ENCODE peak calls at places on chromosome 4, in ten cellular contexts. K is lower lobe of right lung; U is NCI-H82; W is DMS 273 treated with DMSO at 0.1 percent for 48 hours; C is stimulated activated CD8-positive, alpha-beta memory T cell treated with anti-CD3 and anti-CD28 coated beads, Interleukin-7, amount 100 ng/mL, for 1 hour; T is NCI-H1694 treated with DMSO at 0.1 percent for 48 hours; Z is naive B cell; V is GM04504; R is NCI-H748 treated with DMSO at 0.1 percent for 48 hours; A is SJSA1. P is an unnamed sample.

GRCh38 chr4:72895408-72895807 is 174.1 kb downstream of the COX18 start:
- DNase-seq in K (no peak), U (peak), W (no peak), C (no peak), T (no peak), Z (no peak), V (no peak), R (no peak), A (no peak), P (no peak)

GRCh38 chr4:25060586-25061340 is 30.0 kb upstream of the LGI2 start:
- DNase-seq in K (no peak), U (no peak), W (no peak), C (no peak), T (no peak), Z (no peak), V (no peak), R (no peak), A (no peak), P (no peak)

GRCh38 chr4:163620738-163621137 is 126.2 kb downstream of the TMA16 start:
- DNase-seq in K (no peak), U (no peak), W (no peak), C (no peak), T (no peak), Z (no peak), V (no peak), R (no peak), A (no peak), P (no peak)

GRCh38 chr4:138542191-138542771 is 300.1 kb upstream of the SLC7A11 start:
- DNase-seq in K (no peak), U (peak), W (no peak), C (no peak), T (no peak), Z (no peak), V (no peak), R (no peak), A (no peak), P (no peak)

GRCh38 chr4:47198791-47199190 is 167.4 kb downstream of the GABRB1 start:
- DNase-seq in K (no peak), U (peak), W (no peak), C (no peak), T (no peak), Z (no peak), V (no peak), R (no peak), A (no peak), P (peak)

GRCh38 chr4:155371432-155372043 is 5.2 kb downstream of the MAP9 start:
- DNase-seq in K (no peak), U (peak), W (no peak), C (no peak), T (peak), Z (peak), V (no peak), R (peak), A (no peak), P (peak)

GRCh38 chr4:120056249-120056648 is 10.4 kb downstream of the MAD2L1 start:
- DNase-seq in K (no peak), U (no peak), W (no peak), C (no peak), T (no peak), Z (no peak), V (peak), R (no peak), A (peak), P (peak)

GRCh38 chr4:53591372-53591892 is at the start of gene LNX1:
- DNase-seq in K (peak), U (no peak), W (no peak), C (no peak), T (no peak), Z (no peak), V (no peak), R (peak), A (no peak), P (no peak)

GRCh38 chr4:121675715-121676114 is 21.1 kb downstream of the ANXA5 start:
- DNase-seq in K (no peak), U (peak), W (no peak), C (no peak), T (no peak), Z (no peak), V (no peak), R (no peak), A (no peak), P (no peak)

GRCh38 chr4:85478576-85478975 is 3.6 kb downstream of the ARHGAP24 start:
- DNase-seq in K (no peak), U (no peak), W (no peak), C (no peak), T (no peak), Z (no peak), V (no peak), R (no peak), A (no peak), P (no peak)

GRCh38 chr4:1086011-1086410 is 27.4 kb downstream of the RNF212 start:
- DNase-seq in K (no peak), U (no peak), W (no peak), C (no peak), T (no peak), Z (no peak), V (no peak), R (no peak), A (no peak), P (no peak)

GRCh38 chr4:20311863-20312262 is 60.2 kb downstream of the SLIT2 start:
- DNase-seq in K (no peak), U (no peak), W (no peak), C (no peak), T (no peak), Z (no peak), V (no peak), R (no peak), A (peak), P (no peak)

GRCh38 chr4:77599378-77599777 is 6.2 kb upstream of the CXCL13 start:
- DNase-seq in K (no peak), U (peak), W (no peak), C (no peak), T (no peak), Z (no peak), V (peak), R (no peak), A (peak), P (no peak)

GRCh38 chr4:8076023-8076422 is 82.6 kb downstream of the ABLIM2 start:
- DNase-seq in K (no peak), U (no peak), W (no peak), C (no peak), T (no peak), Z (no peak), V (no peak), R (no peak), A (no peak), P (no peak)

GRCh38 chr4:14856076-14856926 is 146.0 kb upstream of the CPEB2 start:
- DNase-seq in K (peak), U (no peak), W (no peak), C (no peak), T (no peak), Z (no peak), V (peak), R (no peak), A (peak), P (no peak)

GRCh38 chr4:112290341-112290740 is 4.6 kb upstream of the TIFA start:
- DNase-seq in K (no peak), U (no peak), W (no peak), C (no peak), T (no peak), Z (no peak), V (no peak), R (no peak), A (no peak), P (no peak)

GRCh38 chr4:42442601-42443000 is 45.3 kb downstream of the SHISA3 start:
- DNase-seq in K (no peak), U (no peak), W (no peak), C (no peak), T (no peak), Z (no peak), V (no peak), R (no peak), A (no peak), P (no peak)

GRCh38 chr4:187993827-187994226 is 1.7 kb upstream of the ZFP42 start:
- DNase-seq in K (no peak), U (peak), W (no peak), C (no peak), T (no peak), Z (no peak), V (no peak), R (no peak), A (no peak), P (no peak)

GRCh38 chr4:87985097-87985886 is 9.8 kb downstream of the SPP1 start:
- DNase-seq in K (peak), U (peak), W (peak), C (no peak), T (peak), Z (no peak), V (peak), R (peak), A (peak), P (peak)

GRCh38 chr4:184750926-184751584 is 17.2 kb upstream of the CENPU start:
- DNase-seq in K (no peak), U (no peak), W (no peak), C (no peak), T (no peak), Z (no peak), V (no peak), R (no peak), A (no peak), P (no peak)

GRCh38 chr4:153790962-153791551 is 2.2 kb upstream of the SFRP2 start:
- DNase-seq in K (peak), U (no peak), W (no peak), C (no peak), T (no peak), Z (no peak), V (no peak), R (no peak), A (no peak), P (no peak)

GRCh38 chr4:153758136-153758535 is 1.7 kb downstream of the RNF175 start:
- DNase-seq in K (no peak), U (no peak), W (no peak), C (no peak), T (no peak), Z (no peak), V (no peak), R (no peak), A (no peak), P (no peak)

GRCh38 chr4:164536829-164537228 is 217.1 kb upstream of the SMIM31 start:
- DNase-seq in K (no peak), U (peak), W (no peak), C (no peak), T (no peak), Z (no peak), V (peak), R (no peak), A (no peak), P (no peak)

GRCh38 chr4:55012363-55013255 is 112.8 kb downstream of the KDR start:
- DNase-seq in K (no peak), U (no peak), W (no peak), C (no peak), T (no peak), Z (no peak), V (no peak), R (no peak), A (no peak), P (peak)